ENCODE peak calls at places on chromosomes 3 and 15, in nine cellular contexts. C is C1 segment of cervical spinal cord; L is GDM1; I is activated CD4-positive, alpha-beta T cell treated with anti-CD3 and anti-CD28 coated beads for 4 hours; X is amniotic stem cell; B is AG10803; W is naive B cell; A is NCI-H748 treated with DMSO at 0.1 percent for 48 hours; M is left cardiac atrium. H is an unnamed sample.

GRCh38 chr15:44215594-44215993 is 20.5 kb upstream of the FRMD5 start:
- DNase-seq in C (peak), L (no peak), I (no peak), X (peak), B (peak), W (no peak), A (no peak), M (no peak), H (no peak)

GRCh38 chr15:74901612-74902063 is 5.0 kb downstream of the FAM219B start:
- DNase-seq in C (no peak), L (peak), I (peak), X (no peak), B (peak), W (peak), A (no peak), M (no peak), H (peak)

GRCh38 chr3:14899993-14900618 is 47.3 kb upstream of the NR2C2 start:
- DNase-seq in C (no peak), L (no peak), I (no peak), X (no peak), B (no peak), W (no peak), A (no peak), M (no peak), H (no peak)

GRCh38 chr15:88610756-88611231 is 10.3 kb upstream of the AEN start:
- DNase-seq in C (no peak), L (peak), I (no peak), X (no peak), B (peak), W (no peak), A (no peak), M (no peak), H (no peak)

GRCh38 chr3:50450135-50450911 is 53.1 kb downstream of the CACNA2D2 start:
- DNase-seq in C (peak), L (no peak), I (peak), X (no peak), B (peak), W (peak), A (no peak), M (peak), H (no peak)

GRCh38 chr15:88745075-88745474 is 58.2 kb upstream of the ACAN start:
- DNase-seq in C (no peak), L (no peak), I (no peak), X (no peak), B (no peak), W (no peak), A (no peak), M (no peak), H (no peak)

GRCh38 chr15:64949383-64950141 is 37.9 kb downstream of the ANKDD1A start:
- DNase-seq in C (no peak), L (no peak), I (no peak), X (no peak), B (no peak), W (no peak), A (no peak), M (no peak), H (no peak)

GRCh38 chr3:43914269-43914668 is 223.5 kb downstream of the ABHD5 start:
- DNase-seq in C (no peak), L (no peak), I (no peak), X (no peak), B (no peak), W (no peak), A (no peak), M (no peak), H (no peak)

GRCh38 chr15:63374686-63375520 is 6.7 kb downstream of the CA12 start:
- DNase-seq in C (peak), L (no peak), I (no peak), X (peak), B (peak), W (no peak), A (no peak), M (peak), H (peak)

GRCh38 chr15:68352401-68353062 is 75.0 kb downstream of the FEM1B start:
- DNase-seq in C (peak), L (peak), I (peak), X (peak), B (peak), W (no peak), A (no peak), M (peak), H (peak)

GRCh38 chr15:31083394-31083790 is 18.1 kb downstream of the TRPM1 start:
- DNase-seq in C (no peak), L (no peak), I (no peak), X (no peak), B (no peak), W (no peak), A (no peak), M (no peak), H (no peak)

GRCh38 chr3:126522363-126522788 is 1.6 kb upstream of the CHST13 start:
- DNase-seq in C (no peak), L (peak), I (peak), X (peak), B (peak), W (peak), A (no peak), M (peak), H (no peak)